ENCODE peak calls at places on chromosome 19, in four cellular contexts. Q, P, O and D are unnamed samples.

GRCh38 chr19:18743281-18743825 is 47.8 kb downstream of the COMP start:
- DNase-seq in Q (no peak), P (no peak), O (peak; percentile 75), D (no peak)

GRCh38 chr19:51366999-51367564 is 894 bp upstream of the ETFB start:
- DNase-seq in Q (no peak), P (no peak), O (no peak), D (no peak)

GRCh38 chr19:48724796-48725753 is 5.5 kb upstream of the MAMSTR start:
- DNase-seq in Q (no peak), P (no peak), O (peak; percentile 62), D (no peak)

GRCh38 chr19:43229315-43229714 is 23.9 kb upstream of the PSG4 start:
- DNase-seq in Q (no peak), P (no peak), O (peak; percentile 14), D (no peak)

GRCh38 chr19:17163652-17164051 is 51.5 kb upstream of the USE1 start:
- DNase-seq in Q (no peak), P (no peak), O (no peak), D (no peak)

GRCh38 chr19:10290876-10291553 is 1.3 kb downstream of the ICAM5 start:
- DNase-seq in Q (peak; percentile 70), P (no peak), O (peak; percentile 39), D (no peak)

GRCh38 chr19:9885077-9885552 is 50.0 kb downstream of the PIN1 start:
- DNase-seq in Q (no peak), P (no peak), O (peak; percentile 35), D (no peak)

GRCh38 chr19:18006895-18007604 is 920 bp upstream of the ARRDC2 start:
- DNase-seq in Q (peak; percentile 88), P (peak; percentile 95), O (peak; percentile 93), D (no peak)

GRCh38 chr19:42528354-42529247 is at the start of gene CEACAM1:
- DNase-seq in Q (peak; percentile 63), P (peak; percentile 52), O (no peak), D (no peak)

GRCh38 chr19:53634768-53635167 is 3.0 kb downstream of the DPRX start:
- DNase-seq in Q (no peak), P (no peak), O (no peak), D (no peak)

GRCh38 chr19:572891-573825 is 762 bp downstream of the BSG start:
- DNase-seq in Q (no peak), P (no peak), O (peak; percentile 60), D (no peak)

GRCh38 chr19:17766543-17767131 is 15.4 kb downstream of the FCHO1 start:
- DNase-seq in Q (peak; percentile 84), P (no peak), O (peak; percentile 92), D (no peak)

GRCh38 chr19:37932985-37933953 is 26.3 kb downstream of the SIPA1L3 start:
- DNase-seq in Q (no peak), P (no peak), O (no peak), D (no peak)